ENCODE peak calls at places on chromosomes 12 and 14, in six cellular contexts. T is mesenchymal stem cell, L is H1, K is neuronal stem cell, U is trophoblast cell, O is IMR-90. X is an unnamed sample.

GRCh38 chr12:50246873-50247612 is 36.3 kb downstream of the LIMA1 start:
- DNase-seq in O (peak; percentile 99), T (peak; percentile 92), U (peak; percentile 90), L (no peak), K (no peak), X (no peak)

GRCh38 chr14:31000629-31001338 is 24.7 kb upstream of the AP4S1 start:
- DNase-seq in L (no peak), T (no peak), U (no peak), K (no peak), O (no peak), X (no peak)

GRCh38 chr12:111193977-111194702 is 174.8 kb downstream of the PHETA1 start:
- DNase-seq in T (no peak), L (no peak), O (no peak), U (no peak), K (no peak), X (no peak)

GRCh38 chr12:26614217-26614616 is 218.8 kb downstream of the ITPR2 start:
- DNase-seq in U (peak; percentile 10), L (no peak), O (peak; percentile 26), T (peak; percentile 20), K (peak; percentile 17), X (peak; percentile 55)

GRCh38 chr12:103109861-103110260 is 152.4 kb downstream of the ASCL1 start:
- DNase-seq in U (no peak), K (no peak), O (no peak), L (no peak), T (no peak), X (no peak)

GRCh38 chr14:70638416-70638815 is 3.3 kb upstream of the TTC9 start:
- DNase-seq in O (no peak), K (no peak), U (peak; percentile 70), L (no peak), T (no peak), X (no peak)

GRCh38 chr12:51335931-51336330 is 10.5 kb downstream of the CELA1 start:
- DNase-seq in K (no peak), U (no peak), O (no peak), L (no peak), T (peak; percentile 13), X (no peak)

GRCh38 chr14:105480807-105481801 is 5.6 kb upstream of the CRIP1 start:
- DNase-seq in O (peak; percentile 81), K (peak; percentile 88), T (peak; percentile 92), L (peak; percentile 66), U (peak; percentile 99), X (peak; percentile 94)

GRCh38 chr14:73786942-73787759 is 64.5 kb upstream of the PTGR2 start:
- DNase-seq in O (peak; percentile 35), K (no peak), L (no peak), U (peak; percentile 71), T (peak; percentile 37), X (peak; percentile 56)

GRCh38 chr14:72679106-72679505 is 214.8 kb downstream of the DPF3 start:
- DNase-seq in T (no peak), U (no peak), L (no peak), O (peak; percentile 52), K (no peak), X (no peak)

GRCh38 chr12:81992461-81992860 is 233.3 kb upstream of the PPFIA2 start:
- DNase-seq in O (no peak), L (peak; percentile 9), T (no peak), K (peak; percentile 11), U (no peak), X (peak; percentile 62)

GRCh38 chr14:49621114-49621881 is 699 bp downstream of the MGAT2 start:
- DNase-seq in K (no peak), O (peak; percentile 28), T (no peak), U (peak; percentile 53), L (no peak), X (peak; percentile 64)

GRCh38 chr12:102479099-102479887 is 1.1 kb downstream of the IGF1 start:
- DNase-seq in K (no peak), U (peak; percentile 24), O (no peak), L (no peak), T (no peak), X (no peak)

GRCh38 chr14:56145965-56146364 is 27.8 kb downstream of the PELI2 start:
- DNase-seq in L (no peak), U (no peak), K (no peak), T (peak; percentile 32), O (peak; percentile 89), X (no peak)

GRCh38 chr14:100644383-100644782 is 57.2 kb upstream of the BEGAIN start:
- DNase-seq in L (no peak), K (no peak), U (no peak), T (no peak), O (no peak), X (no peak)

GRCh38 chr12:27253347-27253746 is 9.3 kb downstream of the STK38L start:
- DNase-seq in U (no peak), O (no peak), T (no peak), K (no peak), L (no peak), X (no peak)

GRCh38 chr14:35576856-35577255 is 42.9 kb downstream of the INSM2 start:
- DNase-seq in U (no peak), O (no peak), K (no peak), L (no peak), T (no peak), X (no peak)

GRCh38 chr14:75497191-75497590 is 25.1 kb upstream of the BATF start:
- DNase-seq in K (no peak), U (no peak), L (no peak), O (no peak), T (no peak), X (no peak)

GRCh38 chr12:74776378-74776777 is 238.7 kb downstream of the ATXN7L3B start:
- DNase-seq in U (no peak), O (no peak), K (no peak), L (no peak), T (no peak), X (peak; percentile 37)

GRCh38 chr12:59370933-59371332 is 224.9 kb upstream of the SLC16A7 start:
- DNase-seq in T (no peak), K (no peak), O (no peak), U (no peak), L (no peak), X (no peak)

DNA sequence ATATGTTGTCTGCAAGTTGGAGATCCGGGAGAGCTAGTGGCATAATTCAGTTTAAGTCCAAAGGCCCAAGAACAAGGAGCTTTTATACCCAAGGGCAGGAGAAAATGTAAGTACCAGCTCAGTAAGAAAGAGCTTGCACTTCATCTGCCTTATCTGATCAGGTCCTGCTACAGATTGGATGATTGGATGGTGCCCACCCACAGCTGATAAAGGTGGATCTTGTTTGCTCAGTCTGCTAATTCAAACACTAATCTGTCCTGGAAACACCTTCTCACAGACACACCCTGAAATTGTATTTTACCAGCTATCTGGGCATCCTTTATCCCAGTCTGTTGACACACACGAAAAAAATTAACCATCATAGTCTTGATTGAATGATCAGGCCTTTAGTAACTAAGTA is 230.7 kb upstream of the SLC16A7 start:
- DNase-seq in O (no peak), K (no peak), L (no peak), T (no peak), U (no peak), X (no peak)
- H3K18ac ChIP-seq in O (no peak overlapping the region), K (no peak overlapping the region), L (no peak overlapping the region), T (no peak overlapping the region), U (no peak overlapping the region), X (no peak overlapping the region)

GRCh38 chr12:21558100-21558679 is 32.1 kb downstream of the SPX start:
- DNase-seq in U (peak; percentile 68), T (no peak), K (no peak), L (no peak), O (no peak), X (no peak)
- H2BK120ac ChIP-seq in U (no peak overlapping the region), T (no peak overlapping the region), K (no peak overlapping the region), L (no peak overlapping the region), O (no peak overlapping the region), X (no peak overlapping the region)

GRCh38 chr12:9731797-9732196 is 1.1 kb downstream of the CLECL1 start:
- DNase-seq in U (no peak), O (no peak), L (no peak), K (no peak), T (no peak), X (no peak)
- H2AFZ ChIP-seq in U (no peak overlapping the region), O (no peak overlapping the region), L (no peak overlapping the region), K (no peak overlapping the region), T (no peak overlapping the region), X (no peak overlapping the region)

DNA sequence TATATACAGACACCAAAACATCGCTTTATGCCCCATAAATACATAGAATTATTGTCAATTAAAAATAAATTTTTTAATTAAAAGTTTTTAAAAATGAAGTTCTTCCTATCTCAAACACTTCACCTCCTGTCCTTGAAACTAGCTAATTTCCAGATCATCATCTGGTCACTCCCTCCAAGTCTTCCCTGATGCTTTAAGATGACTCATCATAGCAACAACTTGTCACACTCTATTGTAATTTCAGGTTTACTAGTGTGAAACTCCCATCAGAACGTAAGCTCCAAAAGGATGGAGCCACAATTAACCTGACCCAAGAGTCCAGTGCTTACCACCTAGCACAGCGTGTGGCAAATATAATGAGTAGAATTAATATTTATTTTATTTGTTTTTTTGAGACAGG is 16.3 kb downstream of the GXYLT1 start:
- DNase-seq in O (peak; percentile 46), T (peak; percentile 31), K (no peak), U (peak; percentile 16), L (no peak), X (no peak)
- H3K18ac ChIP-seq in O (no peak overlapping the region), T (no peak overlapping the region), K (no peak overlapping the region), U (no peak overlapping the region), L (no peak overlapping the region), X (no peak overlapping the region)

GRCh38 chr12:8638951-8639350 is 23.7 kb downstream of the MFAP5 start:
- DNase-seq in L (no peak), U (peak; percentile 61), O (no peak), T (no peak), K (no peak), X (no peak)

GRCh38 chr12:8639936-8640335 is 22.7 kb downstream of the MFAP5 start:
- DNase-seq in K (no peak), L (no peak), O (no peak), U (no peak), T (no peak), X (no peak)

GRCh38 chr12:8637244-8637643 is 24.6 kb upstream of the AICDA start:
- DNase-seq in K (no peak), L (no peak), O (no peak), U (no peak), T (no peak), X (no peak)

GRCh38 chr12:8637666-8638065 is 25.0 kb downstream of the MFAP5 start:
- DNase-seq in U (no peak), L (no peak), T (no peak), O (no peak), K (no peak), X (no peak)

DNA sequence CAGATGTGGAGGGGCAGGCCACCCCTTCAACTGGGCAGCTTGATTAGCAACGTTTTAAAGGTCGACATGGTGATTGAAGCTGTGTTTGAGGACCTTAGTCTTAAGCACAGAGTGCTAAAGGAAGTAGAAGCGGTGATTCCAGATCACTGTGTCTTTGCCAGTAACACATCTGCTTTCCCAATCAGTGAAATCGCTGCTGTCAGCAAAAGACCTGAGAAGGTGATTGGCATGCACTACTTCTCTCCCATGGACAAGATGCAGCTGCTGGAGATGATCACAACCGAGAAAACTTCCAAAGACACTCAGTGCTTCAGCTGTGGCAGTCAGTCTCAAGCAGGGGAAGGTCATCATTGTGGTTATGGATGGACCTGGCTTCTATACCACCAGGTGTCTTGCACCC is 23.9 kb upstream of the AICDA start:
- DNase-seq in T (no peak), O (no peak), L (no peak), K (no peak), U (no peak), X (no peak)
- H2BK120ac ChIP-seq in T (no peak overlapping the region), O (no peak overlapping the region), L (peak overlapping the region; percentile 16), K (no peak overlapping the region), U (no peak overlapping the region), X (no peak overlapping the region)

GRCh38 chr12:12686472-12686871 is 9.5 kb downstream of the GPR19 start:
- DNase-seq in U (no peak), O (no peak), L (no peak), K (no peak), T (no peak), X (no peak)
- H2AFZ ChIP-seq in U (no peak overlapping the region), O (no peak overlapping the region), L (no peak overlapping the region), K (no peak overlapping the region), T (no peak overlapping the region), X (no peak overlapping the region)

X was measured in H9.